ENCODE peak calls at places on chromosome 20, in six cellular contexts. One of them, this sample, is unnamed.
A peak's percentile ranks its signal among the peaks of the same experiment; 100 is the strongest.

GRCh38 chr20:46438156-46438750 is 31.8 kb upstream of the ELMO2 start:
- DNase-seq in PC-3: peak; percentile 73
- DNase-seq in HL-60: no peak
- DNase-seq in A673: peak; percentile 56
- DNase-seq in breast epithelium: no peak
- DNase-seq in fibroblast of pulmonary artery: peak; percentile 56
- DNase-seq in this sample: peak; percentile 42

GRCh38 chr20:47238780-47239769 is 117.4 kb downstream of the ZMYND8 start:
- DNase-seq in PC-3: no peak
- DNase-seq in HL-60: no peak
- DNase-seq in A673: no peak
- DNase-seq in breast epithelium: no peak
- DNase-seq in fibroblast of pulmonary artery: no peak
- DNase-seq in this sample: no peak

GRCh38 chr20:63215101-63216040 is 560 bp downstream of the YTHDF1 start:
- DNase-seq in PC-3: peak; percentile 53
- DNase-seq in HL-60: no peak
- DNase-seq in A673: peak; percentile 29
- DNase-seq in breast epithelium: no peak
- DNase-seq in fibroblast of pulmonary artery: peak; percentile 61
- DNase-seq in this sample: peak; percentile 50

GRCh38 chr20:63552481-63553249 is 1.3 kb upstream of the FNDC11 start:
- DNase-seq in PC-3: peak; percentile 18
- DNase-seq in HL-60: no peak
- DNase-seq in A673: no peak
- DNase-seq in breast epithelium: no peak
- DNase-seq in fibroblast of pulmonary artery: no peak
- DNase-seq in this sample: peak; percentile 42

GRCh38 chr20:20441259-20441658 is 73.4 kb downstream of the INSM1 start:
- DNase-seq in PC-3: no peak
- DNase-seq in HL-60: no peak
- DNase-seq in A673: no peak
- DNase-seq in breast epithelium: no peak
- DNase-seq in fibroblast of pulmonary artery: no peak
- DNase-seq in this sample: peak; percentile 8

GRCh38 chr20:32315885-32316284 is 38.4 kb downstream of the KIF3B start:
- DNase-seq in PC-3: no peak
- DNase-seq in HL-60: no peak
- DNase-seq in A673: no peak
- DNase-seq in breast epithelium: no peak
- DNase-seq in fibroblast of pulmonary artery: no peak
- DNase-seq in this sample: no peak

GRCh38 chr20:62048821-62049291 is 16.8 kb downstream of the TAF4 start:
- DNase-seq in PC-3: no peak
- DNase-seq in HL-60: no peak
- DNase-seq in A673: no peak
- DNase-seq in breast epithelium: peak; percentile 47
- DNase-seq in fibroblast of pulmonary artery: no peak
- DNase-seq in this sample: no peak

GRCh38 chr20:50635676-50636600 is 55.4 kb downstream of the RIPOR3 start:
- DNase-seq in PC-3: peak; percentile 80
- DNase-seq in HL-60: peak; percentile 42
- DNase-seq in A673: peak; percentile 82
- DNase-seq in breast epithelium: peak; percentile 62
- DNase-seq in fibroblast of pulmonary artery: peak; percentile 82
- DNase-seq in this sample: peak; percentile 49

GRCh38 chr20:46305331-46305972 is 2.8 kb downstream of the CDH22 start:
- DNase-seq in PC-3: no peak
- DNase-seq in HL-60: no peak
- DNase-seq in A673: no peak
- DNase-seq in breast epithelium: no peak
- DNase-seq in fibroblast of pulmonary artery: no peak
- DNase-seq in this sample: no peak

GRCh38 chr20:3696200-3696599 is 14.4 kb upstream of the ADAM33 start:
- DNase-seq in PC-3: peak; percentile 57
- DNase-seq in HL-60: no peak
- DNase-seq in A673: no peak
- DNase-seq in breast epithelium: no peak
- DNase-seq in fibroblast of pulmonary artery: no peak
- DNase-seq in this sample: no peak
- TF ChIP-seq CTCF in PC-3: peak; percentile 68
- TF ChIP-seq CTCF in HL-60: peak; percentile 19
- TF ChIP-seq CTCF in A673: peak; percentile 59
- TF ChIP-seq CTCF in breast epithelium: no peak
- TF ChIP-seq CTCF in fibroblast of pulmonary artery: peak; percentile 53
- TF ChIP-seq CTCF in this sample: peak; percentile 30

GRCh38 chr20:263701-264100 is 6.2 kb downstream of the DEFB132 start:
- DNase-seq in PC-3: no peak
- DNase-seq in HL-60: no peak
- DNase-seq in A673: no peak
- DNase-seq in breast epithelium: no peak
- DNase-seq in fibroblast of pulmonary artery: no peak
- DNase-seq in this sample: no peak

GRCh38 chr20:266213-266603 is 8.7 kb downstream of the DEFB132 start:
- DNase-seq in PC-3: no peak
- DNase-seq in HL-60: no peak
- DNase-seq in A673: no peak
- DNase-seq in breast epithelium: no peak
- DNase-seq in fibroblast of pulmonary artery: no peak
- DNase-seq in this sample: no peak

GRCh38 chr20:270517-270916 is 13.0 kb downstream of the DEFB132 start:
- DNase-seq in PC-3: no peak
- DNase-seq in HL-60: no peak
- DNase-seq in A673: no peak
- DNase-seq in breast epithelium: no peak
- DNase-seq in fibroblast of pulmonary artery: no peak
- DNase-seq in this sample: no peak

GRCh38 chr20:271069-271468 is 13.5 kb downstream of the DEFB132 start:
- DNase-seq in PC-3: no peak
- DNase-seq in HL-60: no peak
- DNase-seq in A673: no peak
- DNase-seq in breast epithelium: no peak
- DNase-seq in fibroblast of pulmonary artery: no peak
- DNase-seq in this sample: no peak

GRCh38 chr20:266604-267562 is 9.4 kb downstream of the DEFB132 start:
- DNase-seq in PC-3: peak; percentile 89
- DNase-seq in HL-60: peak; percentile 88
- DNase-seq in A673: peak; percentile 92
- DNase-seq in breast epithelium: peak; percentile 78
- DNase-seq in fibroblast of pulmonary artery: peak; percentile 81
- DNase-seq in this sample: peak; percentile 68
- H3K4me3 ChIP-seq in PC-3: peak overlapping the region; percentile 57
- H3K4me3 ChIP-seq in HL-60: peak overlapping the region; percentile 43
- H3K4me3 ChIP-seq in A673: peak overlapping the region; percentile 49
- H3K4me3 ChIP-seq in breast epithelium: peak overlapping the region; percentile 38
- H3K4me3 ChIP-seq in fibroblast of pulmonary artery: peak overlapping the region; percentile 59
- H3K4me3 ChIP-seq in this sample: peak overlapping the region; percentile 48

GRCh38 chr20:21702001-21702400 is 3.5 kb upstream of the PAX1 start:
- DNase-seq in PC-3: no peak
- DNase-seq in HL-60: no peak
- DNase-seq in A673: no peak
- DNase-seq in breast epithelium: no peak
- DNase-seq in fibroblast of pulmonary artery: no peak
- DNase-seq in this sample: no peak

GRCh38 chr20:21699216-21699508 is 6.3 kb upstream of the PAX1 start:
- DNase-seq in PC-3: no peak
- DNase-seq in HL-60: no peak
- DNase-seq in A673: no peak
- DNase-seq in breast epithelium: no peak
- DNase-seq in fibroblast of pulmonary artery: no peak
- DNase-seq in this sample: no peak

GRCh38 chr20:21702553-21703467 is 2.7 kb upstream of the PAX1 start:
- DNase-seq in PC-3: no peak
- DNase-seq in HL-60: no peak
- DNase-seq in A673: peak; percentile 88
- DNase-seq in breast epithelium: peak; percentile 69
- DNase-seq in fibroblast of pulmonary artery: peak; percentile 36
- DNase-seq in this sample: no peak

GRCh38 chr20:21701171-21701876 is 4.1 kb upstream of the PAX1 start:
- DNase-seq in PC-3: no peak
- DNase-seq in HL-60: no peak
- DNase-seq in A673: no peak
- DNase-seq in breast epithelium: no peak
- DNase-seq in fibroblast of pulmonary artery: no peak
- DNase-seq in this sample: no peak

GRCh38 chr20:21698494-21699215 is 6.8 kb upstream of the PAX1 start:
- DNase-seq in PC-3: no peak
- DNase-seq in HL-60: no peak
- DNase-seq in A673: no peak
- DNase-seq in breast epithelium: no peak
- DNase-seq in fibroblast of pulmonary artery: no peak
- DNase-seq in this sample: no peak
- TF ChIP-seq CTCF in PC-3: no peak
- TF ChIP-seq CTCF in HL-60: no peak
- TF ChIP-seq CTCF in A673: no peak
- TF ChIP-seq CTCF in breast epithelium: no peak
- TF ChIP-seq CTCF in fibroblast of pulmonary artery: no peak
- TF ChIP-seq CTCF in this sample: no peak

DNA sequence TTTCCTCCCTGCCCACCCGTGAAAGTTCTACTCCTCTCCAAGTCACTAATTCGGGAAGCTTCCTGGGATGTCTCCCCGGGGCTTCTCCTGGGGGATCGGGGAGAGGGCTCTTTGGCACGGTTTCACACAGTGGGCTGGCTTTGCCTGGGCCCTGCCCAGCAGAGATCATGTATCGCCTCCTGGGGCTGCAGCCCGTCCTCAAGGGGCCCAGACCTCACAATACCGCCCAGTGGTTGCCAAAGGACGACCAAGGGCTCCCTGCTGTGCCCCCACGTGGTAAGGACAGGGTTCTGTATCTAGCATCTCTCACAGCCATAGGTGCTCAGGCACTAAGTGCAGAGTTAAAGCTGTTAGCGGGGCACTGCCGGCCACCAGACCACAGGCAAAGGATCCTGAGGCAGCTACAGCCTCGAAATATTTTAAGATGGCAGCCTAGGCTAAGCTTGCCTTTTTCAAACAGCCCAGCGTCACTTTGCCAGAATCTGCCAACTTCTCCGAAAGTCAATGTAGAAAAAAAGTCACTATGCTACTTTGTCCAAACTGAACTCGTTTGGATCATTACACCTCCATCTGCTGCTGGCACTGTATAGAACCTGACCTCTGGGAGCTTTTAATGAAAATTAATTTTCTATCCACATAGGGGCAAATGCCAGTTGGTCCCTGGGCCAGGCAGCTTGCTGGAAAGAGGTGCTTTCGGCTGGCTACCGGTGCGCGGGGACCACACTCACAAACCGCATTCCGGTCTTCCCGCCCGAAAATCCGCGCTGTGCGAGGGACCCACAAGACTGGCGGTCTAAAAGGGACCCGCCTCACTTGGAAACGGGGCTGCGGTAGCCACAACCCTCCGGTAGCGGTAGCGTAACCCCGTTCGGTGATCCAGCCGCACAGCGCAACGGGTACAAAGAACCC is 1.3 kb upstream of the NNAT start:
- DNase-seq in PC-3: no peak
- DNase-seq in HL-60: no peak
- DNase-seq in A673: peak; percentile 56
- DNase-seq in breast epithelium: no peak
- DNase-seq in fibroblast of pulmonary artery: no peak
- DNase-seq in this sample: no peak
- H3K4me3 ChIP-seq in PC-3: no peak overlapping the region
- H3K4me3 ChIP-seq in HL-60: no peak overlapping the region
- H3K4me3 ChIP-seq in A673: no peak overlapping the region
- H3K4me3 ChIP-seq in breast epithelium: no peak overlapping the region
- H3K4me3 ChIP-seq in fibroblast of pulmonary artery: no peak overlapping the region
- H3K4me3 ChIP-seq in this sample: no peak overlapping the region

GRCh38 chr20:56200456-56200855 is 48.1 kb upstream of the MC3R start:
- DNase-seq in PC-3: peak; percentile 6
- DNase-seq in HL-60: peak; percentile 17
- DNase-seq in A673: no peak
- DNase-seq in breast epithelium: no peak
- DNase-seq in fibroblast of pulmonary artery: no peak
- DNase-seq in this sample: no peak

GRCh38 chr20:56207656-56208055 is 40.9 kb upstream of the MC3R start:
- DNase-seq in PC-3: no peak
- DNase-seq in HL-60: no peak
- DNase-seq in A673: no peak
- DNase-seq in breast epithelium: no peak
- DNase-seq in fibroblast of pulmonary artery: no peak
- DNase-seq in this sample: no peak

GRCh38 chr20:56205350-56205749 is 43.2 kb upstream of the MC3R start:
- DNase-seq in PC-3: no peak
- DNase-seq in HL-60: no peak
- DNase-seq in A673: no peak
- DNase-seq in breast epithelium: no peak
- DNase-seq in fibroblast of pulmonary artery: no peak
- DNase-seq in this sample: no peak

GRCh38 chr20:56204206-56204605 is 44.3 kb upstream of the MC3R start:
- DNase-seq in PC-3: no peak
- DNase-seq in HL-60: no peak
- DNase-seq in A673: no peak
- DNase-seq in breast epithelium: no peak
- DNase-seq in fibroblast of pulmonary artery: no peak
- DNase-seq in this sample: no peak

DNA sequence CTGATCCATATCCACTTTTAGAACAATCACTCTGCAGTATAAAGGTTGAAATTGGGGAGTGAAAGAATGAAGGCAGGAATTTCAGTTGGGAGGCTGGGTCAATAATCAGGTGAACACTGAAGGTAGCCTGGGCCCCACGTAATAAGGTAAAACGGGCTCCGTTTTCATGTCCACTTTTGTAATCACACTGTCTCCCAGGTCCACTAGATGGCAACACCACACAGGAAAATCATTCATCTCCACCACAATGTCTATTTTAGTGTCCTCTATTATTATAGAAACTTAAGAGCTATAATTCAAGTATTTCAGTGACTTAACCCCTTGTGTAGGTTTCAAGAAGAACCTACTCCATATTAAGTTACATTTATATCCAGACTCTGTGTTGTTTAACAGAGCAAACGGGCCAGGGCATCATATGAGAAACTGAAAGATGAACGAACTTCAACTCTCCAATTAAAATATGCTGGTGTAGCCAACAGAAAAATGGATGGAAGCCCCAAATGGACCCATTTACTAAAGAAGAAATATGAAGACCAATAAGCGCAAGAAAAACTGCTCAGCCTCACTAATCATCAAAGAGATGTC is 45.9 kb upstream of the MC3R start:
- DNase-seq in PC-3: peak; percentile 64
- DNase-seq in HL-60: no peak
- DNase-seq in A673: no peak
- DNase-seq in breast epithelium: no peak
- DNase-seq in fibroblast of pulmonary artery: peak; percentile 10
- DNase-seq in this sample: peak; percentile 26
- TF ChIP-seq CTCF in PC-3: peak; percentile 78
- TF ChIP-seq CTCF in HL-60: no peak
- TF ChIP-seq CTCF in A673: peak; percentile 43
- TF ChIP-seq CTCF in breast epithelium: no peak
- TF ChIP-seq CTCF in fibroblast of pulmonary artery: peak; percentile 32
- TF ChIP-seq CTCF in this sample: peak; percentile 65